ENCODE peak calls at places on chromosome 5, in six cellular contexts. A is lung; F is hypothalamus; S is HEK293T; M is lower leg skin; T is stimulated activated CD4-positive, alpha-beta T cell treated with anti-CD3 and anti-CD28 coated beads, TNF-alpha, amount 100 ng/mL, for 24 hours. Z is an unnamed sample.

GRCh38 chr5:142015781-142016533 is 3.1 kb upstream of the GNPDA1 start:
- DNase-seq in T (no peak), A (no peak), S (no peak), F (no peak), M (no peak), Z (no peak)

GRCh38 chr5:163165277-163165676 is 272.1 kb upstream of the CCNG1 start:
- DNase-seq in M (no peak), F (no peak), A (no peak), S (no peak), T (no peak), Z (no peak)

GRCh38 chr5:67129768-67130167 is 66.8 kb downstream of the CD180 start:
- DNase-seq in T (no peak), M (no peak), A (no peak), S (no peak), F (no peak), Z (no peak)

GRCh38 chr5:104412649-104413240 is 850.2 kb upstream of the NUDT12 start:
- DNase-seq in F (no peak), A (no peak), T (no peak), M (no peak), S (peak), Z (peak)

GRCh38 chr5:65171645-65172044 is 310.1 kb downstream of the ADAMTS6 start:
- DNase-seq in T (no peak), S (no peak), A (no peak), M (no peak), F (no peak), Z (no peak)

GRCh38 chr5:150180241-150181027 is 9.4 kb upstream of the SLC6A7 start:
- DNase-seq in M (peak), S (no peak), A (peak), T (no peak), F (peak), Z (no peak)

GRCh38 chr5:108361239-108361638 is 20.7 kb downstream of the FBXL17 start:
- DNase-seq in M (no peak), S (no peak), A (no peak), T (no peak), F (no peak), Z (no peak)

GRCh38 chr5:45694255-45694834 is 1.8 kb downstream of the HCN1 start:
- DNase-seq in T (no peak), F (no peak), A (no peak), S (no peak), M (no peak), Z (no peak)

GRCh38 chr5:80368666-80369270 is 39.1 kb upstream of the ZFYVE16 start:
- DNase-seq in F (no peak), S (no peak), M (no peak), T (no peak), A (no peak), Z (no peak)

GRCh38 chr5:181241393-181241975 is 2.2 kb downstream of the RACK1 start:
- DNase-seq in A (no peak), F (no peak), M (peak), S (no peak), T (no peak), Z (peak)

GRCh38 chr5:179867476-179867875 is 8.9 kb upstream of the MRNIP start:
- DNase-seq in T (no peak), M (no peak), A (no peak), S (no peak), F (no peak), Z (no peak)

GRCh38 chr5:109997191-109997590 is 307.5 kb downstream of the MAN2A1 start:
- DNase-seq in T (no peak), S (no peak), F (no peak), A (no peak), M (no peak), Z (no peak)

GRCh38 chr5:159550951-159551350 is 220.7 kb upstream of the IL12B start:
- DNase-seq in S (no peak), T (no peak), F (no peak), M (no peak), A (no peak), Z (no peak)

GRCh38 chr5:14256756-14257393 is 113.7 kb downstream of the TRIO start:
- DNase-seq in A (no peak), T (no peak), F (no peak), S (no peak), M (no peak), Z (no peak)